ENCODE peak calls at places on chromosome 9, in four cellular contexts. One of them, this sample, is unnamed.

GRCh38 chr9:137486545-137487453 is 27.7 kb upstream of the NSMF start:
- DNase-seq in K562: no peak
- DNase-seq in H1: no peak
- DNase-seq in HepG2: no peak
- DNase-seq in this sample: no peak

GRCh38 chr9:133304477-133305377 is 29.7 kb upstream of the ABO start:
- DNase-seq in H1: no peak
- DNase-seq in K562: no peak
- DNase-seq in HepG2: no peak
- DNase-seq in this sample: no peak

GRCh38 chr9:134546231-134546731 is 95.3 kb upstream of the COL5A1 start:
- DNase-seq in H1: no peak
- DNase-seq in K562: no peak
- DNase-seq in HepG2: no peak
- DNase-seq in this sample: no peak

GRCh38 chr9:27865031-27865438 is 291.8 kb upstream of the C9orf72 start:
- DNase-seq in HepG2: no peak
- DNase-seq in K562: no peak
- DNase-seq in H1: no peak
- DNase-seq in this sample: no peak

GRCh38 chr9:87613265-87614111 is 112.4 kb upstream of the CTSL start:
- DNase-seq in H1: no peak
- DNase-seq in K562: no peak
- DNase-seq in HepG2: peak
- DNase-seq in this sample: no peak

GRCh38 chr9:84136119-84136868 is 155.7 kb downstream of the RMI1 start:
- DNase-seq in K562: no peak
- DNase-seq in H1: no peak
- DNase-seq in HepG2: no peak
- DNase-seq in this sample: no peak

GRCh38 chr9:2818486-2819121 is 25.3 kb downstream of the PUM3 start:
- DNase-seq in H1: no peak
- DNase-seq in HepG2: no peak
- DNase-seq in K562: no peak
- DNase-seq in this sample: no peak

GRCh38 chr9:13113201-13113600 is 166.3 kb downstream of the MPDZ start:
- DNase-seq in HepG2: no peak
- DNase-seq in K562: no peak
- DNase-seq in H1: no peak
- DNase-seq in this sample: no peak

GRCh38 chr9:135163023-135163780 is 75.7 kb downstream of the OLFM1 start:
- DNase-seq in K562: no peak
- DNase-seq in H1: no peak
- DNase-seq in HepG2: no peak
- DNase-seq in this sample: no peak

GRCh38 chr9:89408628-89409101 is 89.2 kb downstream of the SEMA4D start:
- DNase-seq in K562: no peak
- DNase-seq in HepG2: no peak
- DNase-seq in H1: no peak
- DNase-seq in this sample: no peak

GRCh38 chr9:114233806-114234205 is 78.5 kb downstream of the COL27A1 start:
- DNase-seq in K562: no peak
- DNase-seq in H1: no peak
- DNase-seq in HepG2: no peak
- DNase-seq in this sample: no peak

GRCh38 chr9:121661328-121661727 is 9.9 kb downstream of the DAB2IP start:
- DNase-seq in K562: no peak
- DNase-seq in H1: no peak
- DNase-seq in HepG2: no peak
- DNase-seq in this sample: no peak

GRCh38 chr9:6907772-6908381 is 150.1 kb downstream of the KDM4C start:
- DNase-seq in HepG2: peak
- DNase-seq in K562: no peak
- DNase-seq in H1: no peak
- DNase-seq in this sample: peak

GRCh38 chr9:6910032-6910431 is 152.3 kb downstream of the KDM4C start:
- DNase-seq in HepG2: no peak
- DNase-seq in H1: no peak
- DNase-seq in K562: no peak
- DNase-seq in this sample: peak

GRCh38 chr9:6911901-6912650 is 154.3 kb downstream of the KDM4C start:
- DNase-seq in HepG2: no peak
- DNase-seq in H1: no peak
- DNase-seq in K562: no peak
- DNase-seq in this sample: no peak

GRCh38 chr9:6910497-6910896 is 152.7 kb downstream of the KDM4C start:
- DNase-seq in H1: no peak
- DNase-seq in HepG2: no peak
- DNase-seq in K562: no peak
- DNase-seq in this sample: no peak

DNA sequence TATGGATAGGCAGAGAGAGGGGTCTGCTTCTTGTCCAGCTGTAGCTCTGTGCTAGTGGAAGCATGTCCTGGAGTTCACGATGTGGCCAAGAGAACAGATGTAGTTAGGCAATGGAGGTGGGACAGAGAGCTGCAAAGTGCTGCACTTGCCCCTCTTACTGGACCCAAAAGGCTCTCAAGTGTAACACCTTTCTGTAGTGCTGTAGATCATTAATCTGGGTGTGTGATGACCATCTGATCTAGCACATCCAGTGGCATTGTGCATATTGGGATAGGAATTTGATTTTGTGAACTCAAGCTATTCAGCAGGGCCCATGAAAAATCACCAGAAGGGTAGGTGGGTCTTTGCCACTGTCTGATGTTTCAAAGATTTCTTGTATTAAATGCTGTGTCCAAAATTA is 151.4 kb downstream of the KDM4C start:
- DNase-seq in K562: no peak
- DNase-seq in H1: no peak
- DNase-seq in HepG2: no peak
- DNase-seq in this sample: no peak
- H3K9ac ChIP-seq in K562: no peak
- H3K9ac ChIP-seq in H1: no peak
- H3K9ac ChIP-seq in HepG2: no peak
- H3K9ac ChIP-seq in this sample: no peak

DNA sequence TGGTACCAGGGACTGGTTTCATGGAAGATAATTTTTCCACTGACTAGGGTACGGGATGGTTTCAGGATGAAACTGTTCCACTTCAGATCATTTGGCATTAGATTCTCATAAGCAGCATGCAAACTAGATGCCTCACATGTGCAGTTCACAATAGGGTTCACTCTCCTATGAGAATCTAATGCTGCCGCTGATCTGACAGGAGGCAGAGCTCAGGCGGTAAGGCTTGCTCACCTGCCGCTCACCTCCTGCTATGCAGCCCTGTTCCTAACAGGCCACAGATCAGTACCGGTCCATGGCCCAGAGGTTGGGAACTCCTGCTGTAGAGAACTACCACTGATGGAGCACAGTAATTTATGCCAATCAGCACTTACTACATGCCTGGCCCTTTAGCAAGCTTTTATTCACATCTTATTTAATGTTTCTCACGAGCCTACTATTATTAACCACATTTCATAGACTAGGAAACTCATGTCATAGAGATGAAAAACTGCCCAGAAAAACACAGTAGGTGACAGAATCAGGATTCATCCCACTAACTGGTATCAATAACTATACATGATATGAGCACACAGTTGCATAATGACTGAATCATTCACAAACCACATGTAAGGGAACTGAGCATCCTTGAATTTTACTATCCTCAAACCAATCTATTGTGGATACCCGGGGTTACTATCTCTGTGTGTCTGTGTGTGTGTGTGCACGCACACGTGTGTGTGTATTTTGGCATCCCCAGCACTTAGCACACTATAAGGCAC is 46.5 kb downstream of the SVEP1 start:
- DNase-seq in K562: no peak
- DNase-seq in HepG2: no peak
- DNase-seq in H1: no peak
- DNase-seq in this sample: no peak
- TF ChIP-seq JUN in K562: no peak
- TF ChIP-seq JUN in HepG2: no peak
- TF ChIP-seq JUN in H1: no peak
- TF ChIP-seq JUN in this sample: no peak

DNA sequence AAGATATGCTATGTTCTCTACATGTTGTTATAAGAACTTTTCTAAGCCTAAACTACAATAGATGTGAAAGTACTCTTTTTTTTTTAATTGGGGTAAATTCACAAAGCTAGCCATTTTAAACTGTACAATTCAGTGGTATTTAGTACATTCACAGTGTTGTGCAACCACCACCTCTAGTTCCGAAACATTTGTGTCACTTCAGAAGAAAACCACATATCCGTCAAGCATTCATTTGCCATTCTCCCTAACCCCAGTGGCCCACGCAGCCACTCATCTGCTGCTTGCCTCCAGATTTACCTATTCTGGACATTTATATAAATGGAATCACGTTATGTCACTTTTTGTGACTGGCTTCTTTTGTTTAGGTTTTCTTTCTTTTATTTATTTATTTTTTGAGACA is 43.1 kb downstream of the SPTAN1 start:
- DNase-seq in K562: no peak
- DNase-seq in H1: no peak
- DNase-seq in HepG2: no peak
- DNase-seq in this sample: no peak
- H3K9ac ChIP-seq in K562: no peak
- H3K9ac ChIP-seq in H1: no peak
- H3K9ac ChIP-seq in HepG2: no peak
- H3K9ac ChIP-seq in this sample: no peak

GRCh38 chr9:93681316-93682154 is 105.2 kb downstream of the PHF2 start:
- DNase-seq in K562: no peak
- DNase-seq in H1: peak
- DNase-seq in HepG2: peak
- DNase-seq in this sample: no peak
- TF ChIP-seq JUN in K562: no peak
- TF ChIP-seq JUN in H1: no peak
- TF ChIP-seq JUN in HepG2: no peak
- TF ChIP-seq JUN in this sample: no peak

GRCh38 chr9:127578627-127578951 is 33.5 kb upstream of the STXBP1 start:
- DNase-seq in K562: no peak
- DNase-seq in H1: no peak
- DNase-seq in HepG2: no peak
- DNase-seq in this sample: no peak

GRCh38 chr9:127583605-127584053 is 28.4 kb upstream of the STXBP1 start:
- DNase-seq in H1: no peak
- DNase-seq in HepG2: no peak
- DNase-seq in K562: no peak
- DNase-seq in this sample: peak

GRCh38 chr9:127580879-127581278 is 31.2 kb upstream of the STXBP1 start:
- DNase-seq in H1: no peak
- DNase-seq in K562: no peak
- DNase-seq in HepG2: no peak
- DNase-seq in this sample: no peak

GRCh38 chr9:127578952-127579853 is 32.9 kb upstream of the STXBP1 start:
- DNase-seq in HepG2: peak
- DNase-seq in K562: no peak
- DNase-seq in H1: no peak
- DNase-seq in this sample: peak

DNA sequence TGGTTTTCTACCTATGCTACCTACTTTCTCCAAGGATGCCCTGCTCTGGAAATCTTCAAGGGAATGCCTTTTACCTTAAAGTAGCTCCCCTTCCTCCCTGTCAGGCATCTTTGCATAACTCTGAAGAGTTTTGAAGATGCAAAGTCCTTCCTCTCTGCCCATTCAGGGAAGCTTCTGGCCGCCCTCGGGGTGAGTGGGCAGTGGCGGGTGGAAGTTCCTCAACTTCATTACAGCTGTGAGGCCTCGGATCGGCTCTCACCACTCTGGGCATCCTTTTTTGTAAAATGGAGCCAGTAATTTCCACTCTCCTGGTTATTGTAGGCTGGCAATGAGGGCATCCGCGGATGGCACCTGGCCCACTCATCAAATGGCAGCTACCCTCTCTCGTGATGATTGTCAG is 31.7 kb upstream of the STXBP1 start:
- DNase-seq in H1: no peak
- DNase-seq in HepG2: no peak
- DNase-seq in K562: no peak
- DNase-seq in this sample: no peak
- H3K9ac ChIP-seq in H1: no peak
- H3K9ac ChIP-seq in HepG2: no peak
- H3K9ac ChIP-seq in K562: no peak
- H3K9ac ChIP-seq in this sample: no peak

DNA sequence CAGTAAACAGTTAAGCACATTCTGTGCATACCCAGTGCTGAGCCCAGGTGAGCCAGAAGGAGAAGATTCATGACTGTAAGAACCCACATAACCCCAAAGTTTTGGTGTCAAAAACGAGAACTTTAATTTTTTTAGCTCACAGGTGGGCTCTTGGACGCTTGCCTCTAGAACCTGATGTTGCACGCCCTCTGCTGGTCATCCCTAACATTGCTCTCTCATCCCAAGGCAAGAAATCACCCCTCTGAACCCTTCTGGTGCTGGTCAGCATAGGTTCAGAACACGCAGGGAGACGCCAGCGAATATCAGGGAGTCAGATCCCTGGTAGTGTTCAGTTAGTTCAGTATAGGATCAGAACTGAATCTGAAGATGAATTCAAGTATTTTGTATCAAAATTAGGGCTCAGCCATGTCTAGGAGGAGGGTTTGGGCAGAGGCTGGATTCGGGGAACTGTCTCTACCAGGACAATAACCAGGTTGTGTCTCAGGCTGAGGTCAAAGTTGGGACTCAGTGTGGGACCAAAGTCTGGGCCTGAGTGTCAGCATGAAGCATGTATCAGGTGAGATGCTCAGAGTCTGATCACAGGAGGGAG is 4.1 kb upstream of the DNAJB5 start:
- DNase-seq in H1: peak
- DNase-seq in K562: peak
- DNase-seq in HepG2: peak
- DNase-seq in this sample: peak
- TF ChIP-seq JUN in H1: no peak
- TF ChIP-seq JUN in K562: no peak
- TF ChIP-seq JUN in HepG2: no peak
- TF ChIP-seq JUN in this sample: no peak

DNA sequence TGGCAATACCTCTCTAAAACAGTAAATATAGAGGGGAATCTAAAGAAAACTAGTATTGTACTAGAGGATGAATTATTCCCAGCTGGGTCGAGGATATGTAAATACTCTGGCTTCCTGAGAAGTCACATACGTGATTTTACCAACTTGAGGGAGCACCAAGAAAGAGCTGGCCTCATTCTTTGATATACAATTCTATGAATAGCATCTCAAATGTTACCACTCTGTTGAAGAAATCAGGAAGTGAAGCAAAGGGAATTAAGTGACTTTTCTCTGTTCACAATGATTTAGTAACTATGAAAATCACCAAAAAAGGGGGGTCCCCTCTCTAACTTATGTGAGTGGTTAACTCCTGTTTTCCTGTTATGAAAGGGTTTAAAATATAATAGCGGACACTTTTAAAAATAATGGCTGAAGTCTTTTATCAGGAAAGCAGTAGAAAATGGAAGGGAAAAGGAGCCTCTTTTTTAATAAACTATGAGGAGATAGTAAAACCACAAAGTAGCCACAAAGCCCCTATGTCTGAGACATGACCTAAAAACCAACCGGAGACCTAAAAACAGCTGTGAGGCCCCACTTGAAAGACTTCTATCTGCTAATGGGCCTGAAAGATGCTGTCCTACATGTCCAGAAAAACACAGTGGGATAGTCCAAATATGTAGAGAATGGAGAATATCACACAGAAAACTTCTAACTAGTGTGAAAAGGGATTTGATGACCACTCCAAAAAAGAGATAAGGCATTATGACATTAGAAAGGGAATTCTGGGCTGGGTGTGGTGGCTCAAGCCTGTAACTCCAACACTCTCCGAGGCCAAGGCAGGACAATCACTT is 42.5 kb downstream of the LPAR1 start:
- DNase-seq in HepG2: no peak
- DNase-seq in K562: no peak
- DNase-seq in H1: no peak
- DNase-seq in this sample: no peak
- H3K9ac ChIP-seq in HepG2: no peak
- H3K9ac ChIP-seq in K562: no peak
- H3K9ac ChIP-seq in H1: no peak
- H3K9ac ChIP-seq in this sample: no peak